ENCODE peak calls at places on chromosomes 12 and 14, in five cellular contexts. M is activated CD8-positive, alpha-beta memory T cell treated with anti-CD3 and anti-CD28 coated beads for 4 hours; F is fibroblast of pulmonary artery; H is CD4-positive, alpha-beta T cell; G is heart left ventricle. P is an unnamed sample.

GRCh38 chr12:121301876-121302275 is 5.4 kb upstream of the CAMKK2 start:
- DNase-seq in M (no peak), F (no peak), H (no peak), G (no peak), P (no peak)

GRCh38 chr12:95396849-95397498 is 77.0 kb upstream of the METAP2 start:
- DNase-seq in M (no peak), F (peak), H (no peak), G (no peak), P (no peak)

GRCh38 chr14:89933002-89933401 is 21.5 kb downstream of the EFCAB11 start:
- DNase-seq in M (no peak), F (no peak), H (no peak), G (no peak), P (no peak)

GRCh38 chr12:47032644-47033043 is 46.8 kb upstream of the PCED1B start:
- DNase-seq in M (no peak), F (peak), H (no peak), G (no peak), P (peak)

GRCh38 chr12:30902001-30902400 is 24.5 kb upstream of the TSPAN11 start:
- DNase-seq in M (no peak), F (no peak), H (no peak), G (no peak), P (no peak)

GRCh38 chr12:130675121-130675520 is 41.0 kb downstream of the RIMBP2 start:
- DNase-seq in M (no peak), F (no peak), H (no peak), G (no peak), P (no peak)

GRCh38 chr14:101859538-101859902 is 98.0 kb downstream of the PPP2R5C start:
- DNase-seq in M (no peak), F (no peak), H (no peak), G (no peak), P (no peak)

GRCh38 chr14:30673071-30673470 is 51.0 kb downstream of the SCFD1 start:
- DNase-seq in M (no peak), F (no peak), H (no peak), G (no peak), P (no peak)

GRCh38 chr14:99681832-99682148 is 2.3 kb upstream of the CYP46A1 start:
- DNase-seq in M (no peak), F (no peak), H (no peak), G (no peak), P (no peak)

GRCh38 chr12:5554711-5555110 is 122.8 kb downstream of the NTF3 start:
- DNase-seq in M (no peak), F (no peak), H (no peak), G (no peak), P (no peak)

GRCh38 chr12:42919691-42920090 is 330.1 kb upstream of the PRICKLE1 start:
- DNase-seq in M (no peak), F (no peak), H (no peak), G (no peak), P (no peak)

GRCh38 chr12:31832740-31833540 is 104.1 kb upstream of the AMN1 start:
- DNase-seq in M (no peak), F (no peak), H (peak), G (peak), P (peak)

GRCh38 chr12:47782372-47782770 is 9.3 kb downstream of the SLC48A1 start:
- DNase-seq in M (no peak), F (no peak), H (no peak), G (no peak), P (no peak)

GRCh38 chr14:59358105-59358504 is 107.1 kb downstream of the GPR135 start:
- DNase-seq in M (no peak), F (peak), H (no peak), G (peak), P (no peak)